ENCODE peak calls at places on chromosomes 6 and 20, in ten cellular contexts. Z is pancreas, P is heart right ventricle, S is tibial artery, J is neural progenitor cell, U is IMR-90, D is thoracic aorta, L is H1, F is fibroblast of lung, K is mammary epithelial cell. A is an unnamed sample.

GRCh38 chr6:158836625-158837311 is 17.6 kb upstream of the EZR start:
- DNase-seq in J (no peak), Z (no peak), F (no peak), K (no peak), D (no peak), P (no peak), U (no peak), L (no peak), S (no peak), A (no peak)

GRCh38 chr6:36368921-36369880 is 18.3 kb downstream of the ETV7 start:
- DNase-seq in S (peak; percentile 23), P (no peak), K (peak; percentile 82), F (peak; percentile 48), L (no peak), U (peak; percentile 83), J (no peak), Z (no peak), D (no peak), A (peak; percentile 55)

GRCh38 chr6:36853325-36853724 is 14.1 kb upstream of the CPNE5 start:
- DNase-seq in D (peak; percentile 53), F (peak; percentile 93), Z (no peak), K (peak; percentile 82), U (peak; percentile 90), J (no peak), S (peak; percentile 84), P (no peak), L (no peak), A (peak; percentile 69)

GRCh38 chr6:76351275-76351674 is 278.8 kb upstream of the IMPG1 start:
- DNase-seq in Z (no peak), L (no peak), P (no peak), K (peak; percentile 6), J (peak; percentile 58), F (no peak), S (no peak), U (no peak), D (no peak), A (no peak)

GRCh38 chr6:78436335-78436734 is 431.0 kb upstream of the IRAK1BP1 start:
- DNase-seq in Z (no peak), F (peak; percentile 34), K (peak; percentile 23), L (no peak), S (no peak), U (peak; percentile 33), J (peak; percentile 7), P (no peak), D (no peak), A (peak; percentile 29)

GRCh38 chr6:114906096-114906495 is 563.3 kb upstream of the HS3ST5 start:
- DNase-seq in P (no peak), Z (no peak), J (no peak), S (no peak), L (no peak), U (no peak), F (no peak), D (no peak), K (no peak), A (no peak)

GRCh38 chr6:41947581-41948220 is 6.1 kb upstream of the CCND3 start:
- DNase-seq in J (no peak), S (no peak), F (no peak), K (no peak), Z (no peak), U (no peak), D (no peak), P (no peak), L (no peak), A (no peak)

GRCh38 chr6:35514587-35514986 is 1.9 kb upstream of the TULP1 start:
- DNase-seq in S (no peak), U (no peak), P (no peak), Z (no peak), J (no peak), K (no peak), L (no peak), D (no peak), F (no peak), A (no peak)

GRCh38 chr6:99746261-99746895 is 139.7 kb downstream of the PRDM13 start:
- DNase-seq in P (peak; percentile 41), Z (no peak), J (peak; percentile 72), S (no peak), F (peak; percentile 79), L (peak; percentile 23), U (peak; percentile 74), D (no peak), K (peak; percentile 61), A (peak; percentile 78)

GRCh38 chr20:63942250-63943006 is 13.8 kb downstream of the UCKL1 start:
- DNase-seq in Z (peak; percentile 67), D (no peak), P (no peak), J (peak; percentile 80), U (peak; percentile 4), L (peak; percentile 78), F (peak; percentile 37), K (peak; percentile 79), S (peak; percentile 66), A (no peak)

GRCh38 chr20:23626040-23626620 is 11.6 kb downstream of the CST3 start:
- DNase-seq in F (peak; percentile 57), U (no peak), D (no peak), J (no peak), L (no peak), Z (no peak), P (no peak), K (peak; percentile 91), S (no peak), A (no peak)

GRCh38 chr6:88730602-88731001 is 232.8 kb downstream of the RNGTT start:
- DNase-seq in D (no peak), F (no peak), U (peak; percentile 34), S (no peak), L (peak; percentile 57), J (peak; percentile 22), P (no peak), K (peak; percentile 64), Z (no peak), A (peak; percentile 84)

GRCh38 chr6:31892821-31893220 is 4.7 kb downstream of the EHMT2 start:
- DNase-seq in J (no peak), S (no peak), Z (no peak), K (no peak), P (no peak), L (no peak), U (no peak), D (no peak), F (no peak), A (no peak)

GRCh38 chr20:41466836-41467619 is 100.4 kb upstream of the EMILIN3 start:
- DNase-seq in P (no peak), S (no peak), L (no peak), Z (no peak), K (no peak), U (no peak), F (no peak), J (no peak), D (no peak), A (no peak)

GRCh38 chr6:88967891-88968290 is 4.5 kb upstream of the RNGTT start:
- DNase-seq in S (no peak), Z (no peak), F (no peak), D (no peak), K (no peak), L (no peak), J (no peak), U (no peak), P (no peak), A (no peak)

DNA sequence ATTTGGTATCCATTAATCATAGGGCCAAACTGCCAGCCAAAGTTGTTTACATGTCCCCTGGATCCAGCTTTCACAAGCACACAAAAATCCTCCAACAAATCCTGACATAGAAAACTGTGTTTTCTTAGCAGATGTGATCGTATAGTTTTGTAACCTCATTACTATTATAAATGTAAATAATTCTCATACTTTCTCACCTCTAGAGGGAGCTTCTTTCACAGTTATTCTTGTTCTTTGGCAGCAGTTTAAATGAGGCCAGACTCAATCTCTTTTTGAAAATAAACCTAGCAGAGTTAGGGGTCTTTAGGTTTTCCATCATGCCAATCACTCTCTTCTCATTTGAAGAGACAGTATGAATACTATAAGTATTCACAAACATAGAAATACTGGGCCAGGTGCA is 17.0 kb upstream of the ZNF318 start:
- DNase-seq in D (no peak), Z (no peak), F (peak; percentile 34), U (peak; percentile 25), S (no peak), L (no peak), J (peak; percentile 20), K (no peak), P (no peak), A (no peak)
- TF ChIP-seq CTCF in D (peak; percentile 24), Z (no peak), F (no peak), U (peak; percentile 60), S (peak; percentile 29), L (peak; percentile 16), J (peak; percentile 49), K (peak; percentile 16), P (no peak), A (no peak)

GRCh38 chr20:49097159-49097558 is 51.0 kb downstream of the CSE1L start:
- DNase-seq in U (no peak), F (no peak), J (no peak), P (no peak), K (no peak), Z (no peak), D (no peak), L (no peak), S (no peak), A (no peak)
- H3K27ac ChIP-seq in U (no peak overlapping the region), F (no peak overlapping the region), J (no peak overlapping the region), P (no peak overlapping the region), K (no peak overlapping the region), Z (no peak overlapping the region), D (no peak overlapping the region), L (no peak overlapping the region), S (no peak overlapping the region), A (no peak overlapping the region)

DNA sequence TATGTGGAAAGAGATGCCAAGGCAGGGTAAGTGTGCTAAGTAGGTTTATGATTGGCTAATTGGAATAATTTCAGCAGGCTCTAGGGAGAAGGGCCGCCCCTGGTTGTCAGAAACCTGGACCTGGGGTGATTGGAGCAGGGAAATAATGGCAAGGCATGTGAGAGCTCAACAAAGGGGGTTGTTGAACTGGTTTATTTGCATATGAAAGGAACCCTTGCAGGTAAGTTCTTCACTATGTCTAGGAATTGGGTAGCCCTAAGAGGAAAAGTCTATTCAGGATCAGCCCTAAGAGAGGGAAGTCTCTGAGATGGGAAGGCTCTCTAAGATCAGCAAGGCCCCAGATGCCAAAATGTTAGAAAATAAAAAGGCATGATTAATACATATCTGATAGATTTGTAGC is 175.4 kb upstream of the PRND start:
- DNase-seq in P (no peak), U (no peak), F (no peak), J (no peak), S (no peak), Z (no peak), L (peak; percentile 19), K (no peak), D (no peak), A (no peak)
- H3K4me3 ChIP-seq in P (no peak overlapping the region), U (no peak overlapping the region), F (no peak overlapping the region), J (no peak overlapping the region), S (no peak overlapping the region), Z (no peak overlapping the region), L (peak overlapping the region; percentile 31), K (no peak overlapping the region), D (no peak overlapping the region), A (no peak overlapping the region)

DNA sequence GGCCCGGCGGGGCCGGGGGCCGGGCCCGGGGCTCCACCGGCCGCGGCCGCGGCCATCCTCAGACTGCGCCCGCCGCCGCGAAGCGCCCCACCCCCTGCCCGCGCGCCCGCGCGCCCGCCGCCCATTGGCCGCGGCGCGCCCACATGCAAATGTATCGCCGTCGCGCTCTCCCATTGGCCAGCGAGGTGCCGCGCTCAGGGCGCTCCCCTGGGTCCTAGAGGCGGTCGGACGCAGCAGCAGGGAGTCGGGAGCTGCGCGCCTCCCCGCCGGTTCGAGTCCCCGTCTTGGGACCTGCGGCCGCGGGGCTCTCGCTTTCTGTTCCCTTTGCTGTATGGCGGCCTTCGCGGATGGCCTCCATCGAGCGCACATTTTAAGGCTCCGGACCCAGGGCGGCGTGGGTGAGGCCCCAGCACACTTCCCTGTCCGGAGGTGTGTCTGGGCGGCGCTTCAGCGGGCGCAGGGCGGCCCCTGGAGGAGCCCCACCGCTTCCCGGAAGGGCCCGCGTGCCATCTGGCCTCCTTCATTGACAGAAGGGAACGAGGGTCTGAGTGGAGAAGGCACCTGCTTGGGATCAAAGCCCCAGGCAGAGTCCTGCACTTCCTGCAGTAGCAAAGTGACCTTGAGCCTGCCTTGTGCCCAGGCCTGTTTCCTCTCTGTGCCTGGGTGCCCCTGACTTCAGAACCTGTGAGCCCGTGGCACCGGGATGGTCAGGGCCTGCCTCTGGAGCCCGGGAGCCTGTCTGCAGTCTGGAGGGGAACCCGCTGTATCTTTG is at the start of gene CABLES2:
- DNase-seq in U (peak; percentile 92), J (peak; percentile 98), P (peak; percentile 95), Z (peak; percentile 98), D (peak; percentile 76), L (peak; percentile 61), K (peak; percentile 91), S (peak; percentile 96), F (peak; percentile 92), A (peak; percentile 88)
- TF ChIP-seq CTCF in U (no peak), J (no peak), P (no peak), Z (no peak), D (peak; percentile 47), L (no peak), K (no peak), S (peak; percentile 46), F (no peak), A (no peak)